ENCODE peak calls at places on chromosomes 11 and 22, in six cellular contexts. N is DND-41, K is cardiac muscle cell, J is glutamatergic neuron, P is epithelial cell of esophagus, H is A549. X is an unnamed sample.

GRCh38 chr11:33769542-33769941 is 4.8 kb downstream of the FBXO3 start:
- DNase-seq in K (no peak), H (no peak), J (no peak), N (no peak), P (peak), X (no peak)

GRCh38 chr11:118060081-118060661 is 16.7 kb upstream of the TMPRSS4 start:
- DNase-seq in P (no peak), H (no peak), N (no peak), J (no peak), K (no peak), X (no peak)

GRCh38 chr11:119028346-119029068 is 2.2 kb downstream of the SLC37A4 start:
- DNase-seq in P (no peak), H (no peak), J (no peak), N (no peak), K (no peak), X (no peak)

GRCh38 chr11:655036-655726 is 18.1 kb downstream of the DRD4 start:
- DNase-seq in K (no peak), P (no peak), J (no peak), N (no peak), H (no peak), X (no peak)

GRCh38 chr11:44767421-44767820 is 40.7 kb downstream of the TSPAN18 start:
- DNase-seq in K (peak), J (no peak), N (no peak), P (no peak), H (no peak), X (no peak)

GRCh38 chr11:107453594-107454286 is 3.9 kb downstream of the CWF19L2 start:
- DNase-seq in H (no peak), P (no peak), J (no peak), N (no peak), K (no peak), X (no peak)

GRCh38 chr11:2310786-2311455 is 9.1 kb downstream of the TSPAN32 start:
- DNase-seq in J (no peak), K (no peak), P (no peak), H (no peak), N (no peak), X (no peak)

GRCh38 chr22:19478466-19479357 is at the start of gene UFD1:
- DNase-seq in J (peak), N (peak), P (peak), H (peak), K (peak), X (peak)

GRCh38 chr11:35526370-35526792 is 965 bp upstream of the PAMR1 start:
- DNase-seq in J (no peak), P (peak), H (no peak), N (no peak), K (no peak), X (peak)

GRCh38 chr11:10091314-10092045 is 202.5 kb downstream of the SBF2 start:
- DNase-seq in J (no peak), N (no peak), H (no peak), P (no peak), K (peak), X (no peak)

GRCh38 chr11:101407324-101407723 is 176.5 kb downstream of the TRPC6 start:
- DNase-seq in H (no peak), K (peak), P (no peak), N (no peak), J (no peak), X (no peak)

GRCh38 chr11:30683176-30683575 is 97.0 kb upstream of the MPPED2 start:
- DNase-seq in H (no peak), K (no peak), P (peak), J (no peak), N (no peak), X (no peak)

GRCh38 chr22:39913886-39914285 is 13.0 kb downstream of the GRAP2 start:
- DNase-seq in P (no peak), J (no peak), H (no peak), N (no peak), K (no peak), X (no peak)

GRCh38 chr11:57680552-57680874 is 12.6 kb downstream of the ZDHHC5 start:
- DNase-seq in N (no peak), K (peak), H (no peak), J (no peak), P (peak), X (no peak)

GRCh38 chr22:48705917-48706605 is 1121.6 kb downstream of the BRD1 start:
- DNase-seq in N (no peak), H (no peak), P (no peak), K (no peak), J (no peak), X (no peak)

GRCh38 chr11:134642206-134642605 is 230.2 kb upstream of the B3GAT1 start:
- DNase-seq in J (no peak), K (no peak), N (no peak), H (no peak), P (no peak), X (no peak)

GRCh38 chr22:46428171-46428570 is 92.7 kb downstream of the TRMU start:
- DNase-seq in H (no peak), N (no peak), J (no peak), K (no peak), P (no peak), X (no peak)

GRCh38 chr22:20174785-20175596 is 24.1 kb upstream of the CCDC188 start:
- DNase-seq in P (no peak), J (peak), K (peak), N (no peak), H (no peak), X (no peak)

GRCh38 chr11:75733346-75734107 is 15.9 kb downstream of the MOGAT2 start:
- DNase-seq in P (peak), J (no peak), K (no peak), N (no peak), H (no peak), X (no peak)

GRCh38 chr22:24225951-24226350 is 18.9 kb downstream of the GGT5 start:
- DNase-seq in J (no peak), P (no peak), N (no peak), K (no peak), H (no peak), X (no peak)

GRCh38 chr11:60305906-60306619 is 21.0 kb upstream of the MS4A6E start:
- DNase-seq in H (no peak), P (peak), K (peak), J (no peak), N (no peak), X (no peak)

GRCh38 chr11:66564538-66564937 is 3.9 kb downstream of the CTSF start:
- DNase-seq in J (no peak), H (no peak), N (no peak), P (no peak), K (no peak), X (no peak)

GRCh38 chr11:131749100-131749499 is 378.7 kb downstream of the NTM start:
- DNase-seq in J (no peak), H (no peak), K (peak), P (peak), N (no peak), X (no peak)
- TF ChIP-seq CTCF in J (no peak), H (no peak), K (no peak), P (no peak), N (no peak), X (no peak)

DNA sequence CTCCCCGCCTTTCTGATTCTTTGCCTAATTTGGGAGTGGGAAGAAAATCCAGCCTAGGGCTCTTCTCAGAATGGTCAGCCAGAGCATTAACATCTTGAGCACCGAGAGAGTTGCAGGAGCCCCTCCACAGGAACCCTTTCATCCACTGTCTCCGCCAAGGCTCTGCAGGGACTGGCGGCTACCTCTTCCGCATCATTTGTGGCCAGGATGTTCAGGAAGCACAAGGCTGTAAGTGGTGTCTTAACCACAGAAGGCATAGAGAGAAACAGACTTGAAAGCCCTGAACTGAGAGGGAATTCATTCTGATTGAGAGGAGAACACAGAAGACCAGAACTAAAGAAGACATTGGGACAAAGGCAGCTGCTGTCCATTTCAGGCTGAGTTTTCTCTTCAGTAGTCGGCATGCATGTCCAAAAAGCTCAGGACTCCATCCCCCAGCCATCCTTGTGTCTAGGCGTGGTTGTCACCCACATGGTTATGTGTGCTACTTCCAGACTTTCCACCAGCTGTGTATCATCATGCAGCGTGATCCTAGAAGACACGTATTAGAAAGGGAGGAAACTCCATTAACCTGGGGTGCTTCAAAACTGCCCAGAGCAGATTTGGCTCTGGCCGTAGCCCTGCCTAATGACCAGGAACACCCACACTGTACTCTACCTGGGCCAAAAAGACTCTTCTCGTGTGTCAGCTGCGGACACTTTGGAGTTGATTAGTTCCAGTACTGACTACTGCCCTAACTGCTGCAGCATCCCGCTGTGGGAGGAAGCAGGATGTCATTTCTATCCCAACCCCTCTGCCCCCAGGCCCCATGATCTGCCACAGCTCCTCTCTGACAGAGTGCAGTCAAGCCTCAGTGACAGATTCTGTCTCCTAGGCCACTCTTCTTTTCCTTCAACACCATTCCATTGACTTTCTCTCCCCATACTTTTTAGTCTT is 725.1 kb downstream of the NTM start:
- DNase-seq in H (no peak), K (no peak), N (no peak), P (no peak), J (no peak), X (no peak)
- TF ChIP-seq CTCF in H (no peak), K (no peak), N (no peak), P (no peak), J (no peak), X (no peak)

GRCh38 chr11:5174934-5175333 is 20.4 kb upstream of the OR52A1 start:
- DNase-seq in P (no peak), J (no peak), H (no peak), N (no peak), K (no peak), X (no peak)
- TF ChIP-seq CTCF in P (no peak), J (no peak), H (no peak), N (no peak), K (no peak), X (no peak)

GRCh38 chr11:114211444-114212122 is 84.6 kb upstream of the NNMT start:
- DNase-seq in P (no peak), H (no peak), K (no peak), J (no peak), N (no peak), X (no peak)

GRCh38 chr11:114216804-114217195 is 79.4 kb upstream of the NNMT start:
- DNase-seq in J (no peak), K (no peak), H (no peak), P (no peak), N (no peak), X (no peak)

GRCh38 chr11:114215428-114215827 is 80.8 kb upstream of the NNMT start:
- DNase-seq in H (no peak), K (no peak), N (no peak), P (no peak), J (no peak), X (no peak)

GRCh38 chr11:114215871-114216803 is 80.1 kb upstream of the NNMT start:
- DNase-seq in K (peak), P (no peak), N (no peak), H (no peak), J (no peak), X (no peak)

GRCh38 chr11:114213622-114214021 is 82.6 kb upstream of the NNMT start:
- DNase-seq in P (no peak), N (no peak), J (no peak), H (no peak), K (no peak), X (no peak)
- TF ChIP-seq CTCF in P (no peak), N (no peak), J (no peak), H (no peak), K (no peak), X (no peak)

DNA sequence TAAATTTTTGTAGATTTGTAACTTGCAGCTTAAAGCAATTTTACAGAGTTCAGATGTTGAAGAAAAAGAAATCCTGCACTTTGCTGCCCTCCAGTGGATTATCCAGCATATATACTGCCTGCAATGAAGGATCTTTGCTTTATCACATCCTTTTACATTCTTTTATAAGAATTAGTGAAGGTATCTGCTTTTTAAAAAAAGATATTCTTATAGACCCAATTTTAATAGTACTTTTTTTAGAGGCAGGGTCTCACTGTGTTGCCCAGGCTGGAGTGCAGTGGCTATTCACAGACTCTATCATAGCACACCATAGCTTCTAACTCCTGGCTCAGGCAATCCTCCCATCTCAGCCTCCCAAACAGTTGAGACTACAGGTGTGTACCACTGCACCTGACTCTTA is 60.7 kb downstream of the TTC17 start:
- DNase-seq in P (peak), H (peak), K (peak), N (peak), J (no peak), X (peak)
- TF ChIP-seq CTCF in P (peak), H (peak), K (peak), N (peak), J (peak), X (peak)

DNA sequence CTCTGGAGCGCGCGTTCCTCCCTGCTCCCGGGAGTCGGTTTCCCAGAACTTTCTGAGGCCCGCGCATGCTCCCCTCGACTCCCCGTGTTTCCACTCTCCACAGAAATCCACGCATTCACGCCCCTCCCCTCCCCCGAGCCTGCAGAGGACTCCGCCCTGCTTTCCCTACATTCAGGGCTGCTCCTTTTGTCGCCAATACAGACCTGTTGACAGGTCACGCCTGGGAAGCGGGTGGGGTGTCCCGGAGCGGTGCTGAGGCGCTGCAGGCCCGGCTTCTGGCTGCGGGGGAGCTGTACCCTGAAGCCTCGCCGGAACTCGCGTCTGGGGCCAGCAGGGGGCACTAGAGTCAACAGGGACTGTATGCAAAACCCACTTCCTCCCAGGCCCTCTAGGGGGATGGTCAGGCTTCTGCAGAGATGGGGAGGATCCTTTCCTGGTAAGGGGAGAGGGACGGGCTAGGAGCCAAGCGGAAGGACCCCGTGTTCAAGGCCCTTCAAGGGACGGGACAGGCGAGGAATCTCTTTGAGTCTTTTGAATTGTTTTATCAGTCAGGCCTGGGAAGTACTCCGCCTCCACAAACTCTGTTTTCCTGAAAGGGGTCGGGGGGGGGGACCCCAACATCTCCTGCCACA is at the start of gene PRAME:
- DNase-seq in P (no peak), N (peak), H (peak), J (peak), K (peak), X (peak)
- TF ChIP-seq CTCF in P (no peak), N (peak), H (peak), J (peak), K (peak), X (peak)

X was measured in activated CD8-positive, alpha-beta T cell treated with anti-CD3 and anti-CD28 coated beads for 36 hours.